ENCODE peak calls at places on chromosome 19, in eight cellular contexts. T, D, O, Y, H, V, N and J are unnamed samples.

GRCh38 chr19:3289971-3290569 is 65.6 kb downstream of the CELF5 start:
- DNase-seq in T (no peak), D (no peak), O (no peak), Y (no peak), H (no peak), V (no peak), N (no peak), J (no peak)

GRCh38 chr19:29525901-29526729 is at the start of gene VSTM2B:
- DNase-seq in T (no peak), D (no peak), O (no peak), Y (no peak), H (no peak), V (no peak), N (no peak), J (no peak)

GRCh38 chr19:33460221-33460908 is 61.2 kb downstream of the PEPD start:
- DNase-seq in T (no peak), D (no peak), O (no peak), Y (no peak), H (no peak), V (no peak), N (peak; percentile 8), J (no peak)

GRCh38 chr19:3599776-3600183 is 6.9 kb downstream of the TBXA2R start:
- DNase-seq in T (no peak), D (no peak), O (no peak), Y (no peak), H (no peak), V (peak; percentile 19), N (no peak), J (no peak)

GRCh38 chr19:37903096-37903495 is 3.3 kb downstream of the WDR87 start:
- DNase-seq in T (no peak), D (no peak), O (no peak), Y (no peak), H (no peak), V (no peak), N (no peak), J (no peak)

GRCh38 chr19:850221-850978 is 1.7 kb upstream of the ELANE start:
- DNase-seq in T (peak; percentile 98), D (peak; percentile 82), O (peak; percentile 97), Y (no peak), H (peak; percentile 90), V (peak; percentile 94), N (peak; percentile 93), J (peak; percentile 99)

GRCh38 chr19:58544591-58545285 is 874 bp downstream of the TRIM28 start:
- DNase-seq in T (peak; percentile 61), D (no peak), O (peak; percentile 51), Y (peak; percentile 68), H (peak; percentile 62), V (peak; percentile 48), N (no peak), J (peak; percentile 47)

GRCh38 chr19:6667114-6667627 is 2.8 kb downstream of the TNFSF14 start:
- DNase-seq in T (no peak), D (no peak), O (no peak), Y (no peak), H (no peak), V (peak; percentile 26), N (no peak), J (no peak)

GRCh38 chr19:3760871-3761361 is 576 bp downstream of the APBA3 start:
- DNase-seq in T (peak; percentile 10), D (no peak), O (peak; percentile 19), Y (no peak), H (peak; percentile 16), V (no peak), N (no peak), J (peak; percentile 20)

GRCh38 chr19:15402411-15403150 is 16.2 kb downstream of the AKAP8L start:
- DNase-seq in T (no peak), D (no peak), O (no peak), Y (no peak), H (no peak), V (peak; percentile 78), N (no peak), J (no peak)

GRCh38 chr19:47228168-47228936 is 2.6 kb downstream of the BBC3 start:
- DNase-seq in T (no peak), D (peak; percentile 74), O (peak; percentile 22), Y (no peak), H (no peak), V (peak; percentile 62), N (peak; percentile 46), J (peak; percentile 33)

GRCh38 chr19:51676566-51677083 is 16.5 kb upstream of the SPACA6 start:
- DNase-seq in T (no peak), D (no peak), O (no peak), Y (no peak), H (no peak), V (no peak), N (no peak), J (no peak)

GRCh38 chr19:6723738-6724137 is 3.3 kb upstream of the C3 start:
- DNase-seq in T (no peak), D (no peak), O (peak; percentile 27), Y (no peak), H (no peak), V (no peak), N (no peak), J (peak; percentile 43)

GRCh38 chr19:45823182-45823581 is 8.1 kb upstream of the RSPH6A start:
- DNase-seq in T (no peak), D (no peak), O (no peak), Y (no peak), H (no peak), V (no peak), N (no peak), J (no peak)

GRCh38 chr19:6774821-6775707 is 2.6 kb downstream of the VAV1 start:
- DNase-seq in T (peak; percentile 44), D (no peak), O (peak; percentile 10), Y (no peak), H (peak; percentile 28), V (peak; percentile 36), N (peak; percentile 36), J (peak; percentile 52)

GRCh38 chr19:16259385-16260159 is 61.9 kb downstream of the AP1M1 start:
- DNase-seq in T (no peak), D (peak; percentile 68), O (no peak), Y (peak; percentile 92), H (no peak), V (peak; percentile 57), N (no peak), J (no peak)

GRCh38 chr19:39140195-39140516 is 14.6 kb downstream of the PAK4 start:
- DNase-seq in T (no peak), D (no peak), O (no peak), Y (no peak), H (no peak), V (no peak), N (no peak), J (no peak)

GRCh38 chr19:35436477-35437141 is 11.4 kb upstream of the FFAR2 start:
- DNase-seq in T (peak; percentile 72), D (peak; percentile 46), O (peak; percentile 69), Y (no peak), H (peak; percentile 40), V (no peak), N (peak; percentile 24), J (peak; percentile 89)

GRCh38 chr19:55703790-55704215 is 28.8 kb downstream of the EPN1 start:
- DNase-seq in T (peak; percentile 27), D (peak; percentile 69), O (peak; percentile 8), Y (no peak), H (peak; percentile 36), V (no peak), N (no peak), J (peak; percentile 38)

GRCh38 chr19:37563518-37563917 is 31.1 kb downstream of the ZNF571 start:
- DNase-seq in T (no peak), D (no peak), O (no peak), Y (no peak), H (no peak), V (no peak), N (no peak), J (no peak)

GRCh38 chr19:38506723-38507550 is 73.4 kb downstream of the RYR1 start:
- DNase-seq in T (peak; percentile 71), D (peak; percentile 88), O (peak; percentile 53), Y (peak; percentile 76), H (peak; percentile 46), V (peak; percentile 86), N (peak; percentile 59), J (peak; percentile 60)

GRCh38 chr19:42528354-42529247 is at the start of gene CEACAM1:
- DNase-seq in T (peak; percentile 38), D (peak; percentile 84), O (no peak), Y (peak; percentile 61), H (peak; percentile 23), V (no peak), N (no peak), J (peak; percentile 16)

GRCh38 chr19:11737964-11738745 is 591 bp downstream of the ZNF823 start:
- DNase-seq in T (peak; percentile 22), D (peak; percentile 84), O (peak; percentile 21), Y (peak; percentile 50), H (peak; percentile 18), V (peak; percentile 55), N (peak; percentile 37), J (peak; percentile 27)

GRCh38 chr19:46081928-46082727 is 41.3 kb upstream of the IGFL4 start:
- DNase-seq in T (peak; percentile 79), D (no peak), O (peak; percentile 82), Y (no peak), H (peak; percentile 76), V (no peak), N (no peak), J (peak; percentile 79)

GRCh38 chr19:7395360-7395781 is 46.6 kb downstream of the ARHGEF18 start:
- DNase-seq in T (peak; percentile 22), D (no peak), O (peak; percentile 22), Y (no peak), H (peak; percentile 39), V (no peak), N (no peak), J (no peak)

DNA sequence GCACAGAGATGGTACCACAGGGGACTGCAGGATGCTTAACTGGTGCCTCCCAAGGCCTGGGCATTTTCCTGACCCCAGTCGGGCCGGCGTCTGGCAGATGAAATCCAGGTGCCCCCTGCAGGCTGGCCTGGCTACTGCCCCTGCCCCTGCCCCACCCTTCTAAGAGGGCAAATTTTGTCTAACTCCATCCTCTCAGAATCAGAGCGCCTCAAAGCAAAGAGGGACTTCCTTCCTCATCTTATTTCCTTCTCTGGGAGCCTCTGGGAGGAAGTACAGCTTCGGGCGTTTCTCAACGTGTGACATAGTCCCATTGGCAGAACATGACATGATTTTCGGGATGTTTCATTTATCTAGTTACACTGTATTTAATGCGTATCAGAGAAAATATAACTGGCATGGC is 2.7 kb downstream of the PRKACA start:
- DNase-seq in T (no peak), D (peak; percentile 71), O (no peak), Y (peak; percentile 58), H (peak; percentile 34), V (peak; percentile 81), N (peak; percentile 57), J (peak; percentile 40)
- TF ChIP-seq CTCF in T (peak; percentile 47), D (peak; percentile 67), O (peak; percentile 54), Y (peak; percentile 63), H (peak; percentile 66), V (peak; percentile 63), N (peak; percentile 22), J (peak; percentile 70)

GRCh38 chr19:18340990-18341868 is 831 bp downstream of the PGPEP1 start:
- DNase-seq in T (peak; percentile 34), D (peak; percentile 78), O (peak; percentile 23), Y (peak; percentile 70), H (peak; percentile 50), V (peak; percentile 66), N (peak; percentile 52), J (peak; percentile 50)
- TF ChIP-seq CTCF in T (no peak), D (no peak), O (no peak), Y (no peak), H (no peak), V (no peak), N (no peak), J (no peak)

GRCh38 chr19:54179921-54180452 is 7.0 kb upstream of the TMC4 start:
- DNase-seq in T (peak; percentile 72), D (peak; percentile 79), O (peak; percentile 35), Y (no peak), H (peak; percentile 88), V (no peak), N (no peak), J (peak; percentile 86)
- TF ChIP-seq CTCF in T (peak; percentile 48), D (peak; percentile 45), O (peak; percentile 21), Y (no peak), H (peak; percentile 73), V (no peak), N (no peak), J (peak; percentile 44)

GRCh38 chr19:2055871-2056809 is 5.1 kb upstream of the MKNK2 start:
- DNase-seq in T (peak; percentile 80), D (peak; percentile 74), O (peak; percentile 89), Y (no peak), H (peak; percentile 74), V (peak; percentile 79), N (peak; percentile 67), J (peak; percentile 84)
- TF ChIP-seq CTCF in T (no peak), D (no peak), O (no peak), Y (no peak), H (no peak), V (no peak), N (no peak), J (no peak)